ENCODE peak calls at places on chromosome 18, in nine cellular contexts. X is activated T-cell treated with anti-CD3 and anti-CD28 coated beads for 1 hour; E is C1 segment of cervical spinal cord; D is activated effector memory CD4-positive, alpha-beta T cell treated with Interleukin-2 at 50 U/mL for 16 hours; G is heart right ventricle; Z is bronchial epithelial cell; K is fibroblast of the conjunctiva; M is RCC 7860; T is Right ventricle myocardium inferior. F is an unnamed sample.

GRCh38 chr18:58898427-58898826 is 33.8 kb downstream of the ZNF532 start:
- DNase-seq in T (no peak), K (no peak), D (no peak), Z (no peak), E (no peak), G (no peak), X (no peak), M (no peak), F (no peak)

GRCh38 chr18:54957987-54958386 is 1.3 kb downstream of the CCDC68 start:
- DNase-seq in G (no peak), X (no peak), Z (peak; percentile 35), T (no peak), E (no peak), D (no peak), K (no peak), M (no peak), F (peak; percentile 38)

GRCh38 chr18:62625019-62625418 is 90.3 kb upstream of the PHLPP1 start:
- DNase-seq in T (no peak), G (no peak), Z (no peak), M (no peak), K (no peak), E (no peak), X (no peak), D (no peak), F (no peak)

GRCh38 chr18:23859466-23860352 is 154.8 kb upstream of the TTC39C start:
- DNase-seq in T (no peak), K (no peak), E (no peak), Z (no peak), M (no peak), G (no peak), X (no peak), D (no peak), F (no peak)

GRCh38 chr18:4068552-4069158 is 386.5 kb downstream of the DLGAP1 start:
- DNase-seq in T (no peak), D (no peak), X (no peak), G (no peak), Z (peak; percentile 64), E (no peak), M (peak; percentile 36), K (peak; percentile 38), F (peak; percentile 36)

GRCh38 chr18:34643982-34644381 is 66.1 kb upstream of the DTNA start:
- DNase-seq in M (no peak), K (no peak), E (no peak), Z (no peak), T (no peak), X (no peak), D (no peak), G (no peak), F (no peak)

GRCh38 chr18:8045890-8046289 is 478.8 kb downstream of the PTPRM start:
- DNase-seq in E (no peak), M (peak; percentile 75), G (no peak), D (no peak), Z (no peak), K (no peak), T (no peak), X (no peak), F (no peak)

GRCh38 chr18:45860971-45861370 is 35.5 kb downstream of the SIGLEC15 start:
- DNase-seq in G (no peak), E (no peak), X (no peak), K (no peak), M (no peak), D (no peak), T (no peak), Z (no peak), F (no peak)

GRCh38 chr18:70553961-70554325 is 265.1 kb downstream of the SOCS6 start:
- DNase-seq in X (no peak), M (no peak), D (no peak), K (no peak), E (no peak), G (no peak), Z (no peak), T (no peak), F (no peak)

GRCh38 chr18:52907522-52907921 is 567.5 kb downstream of the DCC start:
- DNase-seq in M (no peak), G (no peak), E (no peak), X (no peak), K (no peak), D (no peak), T (no peak), Z (no peak), F (no peak)

GRCh38 chr18:9737814-9738160 is 29.7 kb downstream of the RAB31 start:
- DNase-seq in D (no peak), E (peak; percentile 57), G (no peak), T (peak; percentile 69), M (peak; percentile 24), X (no peak), K (no peak), Z (no peak), F (no peak)

GRCh38 chr18:28036481-28036880 is 140.4 kb downstream of the CDH2 start:
- DNase-seq in E (no peak), X (no peak), G (no peak), M (no peak), T (no peak), K (no peak), Z (no peak), D (no peak), F (peak; percentile 20)

GRCh38 chr18:1149709-1150108 is 245.0 kb downstream of the ADCYAP1 start:
- DNase-seq in T (no peak), K (no peak), D (no peak), E (no peak), G (no peak), M (no peak), X (no peak), Z (no peak), F (no peak)

GRCh38 chr18:12409466-12409865 is 1.7 kb downstream of the PRELID3A start:
- DNase-seq in G (no peak), Z (no peak), X (no peak), K (no peak), M (peak; percentile 19), D (no peak), T (no peak), E (no peak), F (no peak)

GRCh38 chr18:29549759-29550158 is 1372.8 kb upstream of the CDH2 start:
- DNase-seq in M (no peak), Z (no peak), G (no peak), K (no peak), D (no peak), X (no peak), T (peak; percentile 51), E (no peak), F (no peak)

GRCh38 chr18:59300676-59301285 is 17.7 kb downstream of the CPLX4 start:
- DNase-seq in M (peak; percentile 34), Z (peak; percentile 69), D (no peak), E (no peak), X (no peak), G (no peak), T (no peak), K (no peak), F (no peak)

GRCh38 chr18:43303376-43303775 is 26.1 kb upstream of the SYT4 start:
- DNase-seq in G (no peak), M (peak; percentile 8), X (no peak), Z (peak; percentile 91), K (no peak), T (no peak), D (no peak), E (no peak), F (no peak)

GRCh38 chr18:77157312-77157711 is 24.7 kb upstream of the MBP start:
- DNase-seq in D (no peak), G (no peak), K (no peak), X (no peak), E (no peak), Z (no peak), M (no peak), T (no peak), F (no peak)

GRCh38 chr18:40094441-40094840 is 1860.6 kb upstream of the PIK3C3 start:
- DNase-seq in T (no peak), K (no peak), M (no peak), G (no peak), E (no peak), Z (peak; percentile 5), X (no peak), D (no peak), F (peak; percentile 42)

GRCh38 chr18:61153571-61153970 is 179.7 kb upstream of the CDH20 start:
- DNase-seq in K (no peak), T (no peak), Z (no peak), D (no peak), M (no peak), X (no peak), E (no peak), G (no peak), F (no peak)

GRCh38 chr18:31610841-31611240 is 19.2 kb downstream of the TTR start:
- DNase-seq in Z (peak; percentile 48), E (no peak), G (no peak), M (no peak), T (no peak), K (no peak), D (no peak), X (no peak), F (no peak)

GRCh38 chr18:48767090-48767670 is 183.6 kb downstream of the SMAD7 start:
- DNase-seq in D (no peak), M (no peak), K (peak; percentile 4), E (no peak), Z (no peak), X (no peak), T (no peak), G (no peak), F (peak; percentile 81)

GRCh38 chr18:58896268-58896667 is 31.6 kb downstream of the ZNF532 start:
- DNase-seq in X (no peak), K (no peak), M (no peak), E (no peak), G (no peak), Z (no peak), T (no peak), D (no peak), F (no peak)

GRCh38 chr18:64017870-64018269 is 48.0 kb downstream of the SERPINB8 start:
- DNase-seq in D (no peak), Z (peak; percentile 37), T (no peak), G (no peak), M (no peak), K (peak; percentile 10), E (no peak), X (no peak), F (no peak)

GRCh38 chr18:77076111-77076510 is 56.5 kb downstream of the MBP start:
- DNase-seq in K (no peak), M (no peak), E (no peak), G (no peak), D (no peak), X (no peak), Z (no peak), T (peak; percentile 14), F (no peak)

GRCh38 chr18:79765491-79766245 is 32.1 kb upstream of the KCNG2 start:
- DNase-seq in E (no peak), M (no peak), T (no peak), D (no peak), Z (no peak), G (no peak), X (no peak), K (no peak), F (no peak)

GRCh38 chr18:77093584-77093983 is 39.0 kb downstream of the MBP start:
- DNase-seq in G (no peak), E (no peak), T (peak; percentile 32), X (no peak), Z (no peak), K (no peak), D (no peak), M (no peak), F (no peak)

GRCh38 chr18:50788284-50788683 is 31.5 kb downstream of the MRO start:
- DNase-seq in E (no peak), X (no peak), K (no peak), D (no peak), T (no peak), Z (no peak), M (no peak), G (no peak), F (no peak)

GRCh38 chr18:46332956-46333355 is 228.8 kb downstream of the HAUS1 start:
- DNase-seq in G (no peak), M (no peak), K (no peak), X (no peak), T (no peak), Z (peak; percentile 30), E (no peak), D (no peak), F (no peak)

GRCh38 chr18:5066380-5066977 is 130.6 kb downstream of the AKAIN1 start:
- DNase-seq in X (no peak), M (no peak), Z (no peak), T (no peak), G (no peak), D (no peak), K (no peak), E (no peak), F (no peak)

GRCh38 chr18:42185486-42185885 is 230.5 kb downstream of the PIK3C3 start:
- DNase-seq in D (no peak), E (no peak), X (no peak), M (no peak), Z (no peak), T (no peak), K (no peak), G (no peak), F (no peak)